ENCODE peak calls at places on chromosomes 5 and 9, in seven cellular contexts. J is SK-N-SH, U is HCT116, H is H1, Z is GM12878, F is K562, E is HepG2. X is an unnamed sample.
A peak's percentile ranks its signal among the peaks of the same experiment; 100 is the strongest.

GRCh38 chr9:92135576-92135975 is 20.4 kb upstream of the SPTLC1 start:
- DNase-seq in J (no peak), U (no peak), H (no peak), Z (no peak), F (no peak), E (no peak), X (no peak)

GRCh38 chr5:163089926-163090325 is 347.5 kb upstream of the CCNG1 start:
- DNase-seq in J (no peak), U (no peak), H (no peak), Z (no peak), F (no peak), E (no peak), X (no peak)

GRCh38 chr5:165370772-165371171 is 1865.4 kb downstream of the MAT2B start:
- DNase-seq in J (no peak), U (no peak), H (no peak), Z (no peak), F (no peak), E (no peak), X (no peak)

GRCh38 chr5:94021246-94021645 is 279.8 kb upstream of the POU5F2 start:
- DNase-seq in J (peak; percentile 4), U (peak; percentile 84), H (no peak), Z (no peak), F (no peak), E (peak; percentile 73), X (peak; percentile 10)

GRCh38 chr5:147796556-147797308 is 14.2 kb upstream of the JAKMIP2 start:
- DNase-seq in J (no peak), U (no peak), H (no peak), Z (no peak), F (no peak), E (no peak), X (no peak)

GRCh38 chr9:92669527-92669889 is 423 bp downstream of the IPPK start:
- DNase-seq in J (peak; percentile 71), U (no peak), H (no peak), Z (no peak), F (peak; percentile 56), E (no peak), X (no peak)

GRCh38 chr9:109755040-109755439 is 25.0 kb upstream of the PALM2AKAP2 start:
- DNase-seq in J (no peak), U (no peak), H (no peak), Z (no peak), F (no peak), E (no peak), X (peak; percentile 68)

GRCh38 chr5:180596115-180596667 is 4.9 kb upstream of the SCGB3A1 start:
- DNase-seq in J (peak; percentile 14), U (no peak), H (no peak), Z (no peak), F (no peak), E (no peak), X (peak; percentile 92)

DNA sequence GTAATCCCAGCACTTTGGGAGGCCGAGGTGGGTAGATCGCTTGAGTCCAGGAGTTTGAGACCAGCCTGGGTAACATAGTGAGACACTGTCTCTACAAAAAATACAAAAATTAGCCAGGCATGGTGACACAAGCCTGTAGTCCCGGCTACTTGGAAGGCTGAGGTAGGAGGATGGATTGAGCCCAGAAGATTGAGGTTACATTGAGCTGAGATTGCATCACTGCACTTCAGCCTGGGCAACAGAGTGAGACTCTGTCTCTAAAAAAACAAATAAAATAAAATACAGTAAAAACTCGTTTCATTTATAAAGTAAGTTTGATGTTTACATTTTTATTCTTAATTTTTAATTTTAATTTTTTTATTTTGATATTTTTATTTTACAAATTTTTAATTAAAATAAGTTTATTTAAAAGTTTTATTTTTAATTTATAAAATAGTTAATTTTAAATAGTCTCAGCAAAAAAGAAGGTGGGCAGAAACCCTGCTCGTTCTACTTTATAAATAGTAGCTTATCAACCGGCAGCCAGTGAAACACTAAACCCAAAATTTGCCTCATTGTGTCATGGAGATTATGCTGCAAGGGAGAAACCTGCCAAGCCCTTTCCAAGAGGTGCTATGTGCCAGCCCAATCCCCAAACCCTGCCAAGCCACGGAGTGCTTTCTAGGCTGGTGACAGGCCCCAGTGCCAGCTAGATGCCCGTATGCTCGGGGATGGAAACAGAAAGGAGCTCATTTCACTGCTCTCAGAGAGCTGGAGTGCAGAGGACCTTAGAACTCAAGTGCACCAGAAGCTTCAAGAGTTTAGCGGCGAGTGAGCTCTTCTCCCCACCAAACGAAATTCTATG is 38.9 kb downstream of the SERINC5 start:
- DNase-seq in J (no peak), U (no peak), H (no peak), Z (no peak), F (no peak), E (no peak), X (no peak)
- TF ChIP-seq JUND in J (no peak), U (no peak), H (no peak), Z (no peak), F (no peak), E (no peak), X (no peak)

GRCh38 chr9:38373679-38374078 is 18.8 kb upstream of the ALDH1B1 start:
- DNase-seq in J (no peak), U (no peak), H (no peak), Z (no peak), F (no peak), E (no peak), X (no peak)

GRCh38 chr9:38368731-38369130 is 23.8 kb upstream of the ALDH1B1 start:
- DNase-seq in J (no peak), U (no peak), H (no peak), Z (no peak), F (no peak), E (no peak), X (no peak)

GRCh38 chr9:38370231-38370630 is 22.3 kb upstream of the ALDH1B1 start:
- DNase-seq in J (no peak), U (no peak), H (no peak), Z (no peak), F (no peak), E (no peak), X (no peak)

GRCh38 chr9:38372685-38373619 is 19.6 kb upstream of the ALDH1B1 start:
- DNase-seq in J (peak; percentile 86), U (no peak), H (no peak), Z (no peak), F (no peak), E (no peak), X (no peak)

DNA sequence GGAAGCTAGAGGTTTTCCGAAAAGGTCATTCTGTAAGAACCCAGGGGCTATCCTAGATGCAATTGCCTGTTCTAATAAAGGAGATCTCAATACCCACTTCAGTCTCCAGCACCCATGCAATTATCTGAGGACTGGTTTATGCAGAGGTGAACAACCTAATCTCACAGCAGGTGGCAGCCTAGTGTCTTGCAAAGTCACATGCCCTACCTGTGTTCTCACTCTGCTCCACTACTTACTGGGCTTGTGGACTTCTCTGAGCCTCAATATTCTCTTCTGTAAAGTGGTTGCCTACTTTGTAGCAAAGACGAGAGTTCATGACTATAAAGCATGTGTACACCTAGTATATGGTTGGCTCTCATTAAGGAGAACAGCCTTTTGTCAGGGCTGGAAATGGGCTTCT is 21.0 kb upstream of the ALDH1B1 start:
- DNase-seq in J (no peak), U (peak; percentile 41), H (no peak), Z (peak; percentile 23), F (peak; percentile 52), E (peak; percentile 76), X (peak; percentile 74)
- TF ChIP-seq JUND in J (no peak), U (no peak), H (no peak), Z (no peak), F (no peak), E (no peak), X (no peak)

GRCh38 chr9:77013186-77013931 is 6.1 kb upstream of the FOXB2 start:
- DNase-seq in J (peak; percentile 12), U (no peak), H (no peak), Z (no peak), F (no peak), E (no peak), X (no peak)

GRCh38 chr9:77014597-77015263 is 4.7 kb upstream of the FOXB2 start:
- DNase-seq in J (no peak), U (no peak), H (no peak), Z (no peak), F (no peak), E (no peak), X (no peak)

GRCh38 chr9:77010527-77010926 is 8.9 kb upstream of the FOXB2 start:
- DNase-seq in J (no peak), U (no peak), H (no peak), Z (no peak), F (no peak), E (no peak), X (no peak)

GRCh38 chr9:77013932-77014596 is 5.4 kb upstream of the FOXB2 start:
- DNase-seq in J (peak; percentile 28), U (no peak), H (no peak), Z (no peak), F (no peak), E (no peak), X (no peak)

DNA sequence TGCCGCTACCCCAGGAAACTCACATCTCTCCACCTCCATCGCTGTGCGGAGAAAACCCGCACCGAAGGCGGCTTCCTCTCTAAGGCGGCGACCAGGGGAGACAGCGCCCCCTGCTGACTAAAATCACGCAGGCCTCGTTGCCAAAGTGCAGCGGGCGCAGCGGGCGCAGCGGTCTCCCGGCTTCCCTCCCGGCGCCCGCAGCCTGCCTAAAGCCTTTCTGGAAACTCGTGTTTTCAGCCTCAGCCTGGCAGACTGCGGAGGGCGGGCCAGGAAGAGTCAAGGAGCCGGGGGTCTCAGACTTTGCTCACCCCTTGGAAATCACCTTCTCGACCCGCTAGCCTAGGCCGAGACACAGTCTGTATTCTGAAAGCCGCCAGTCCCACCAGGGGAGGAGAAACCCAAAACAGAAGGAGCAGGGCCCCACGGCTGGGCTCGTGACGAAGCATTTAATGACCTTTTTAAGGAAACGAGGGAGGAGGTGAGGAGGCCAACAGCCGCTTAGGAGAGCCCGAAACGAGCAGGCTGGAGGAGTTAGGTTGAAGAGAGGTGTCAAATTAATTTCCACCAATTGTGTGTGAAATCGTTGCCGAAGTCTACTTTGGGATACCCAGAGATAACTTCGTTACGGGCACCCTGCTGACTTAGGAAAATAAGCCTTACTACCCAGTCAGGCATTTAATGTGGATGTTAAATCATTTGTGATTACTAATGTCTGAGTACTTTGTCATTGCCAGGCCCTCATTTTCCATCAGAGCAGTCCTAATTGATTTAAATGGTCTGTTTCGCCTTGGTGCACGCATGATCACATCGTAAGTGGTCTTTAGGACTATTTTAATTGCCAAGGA is 7.3 kb upstream of the FOXB2 start:
- DNase-seq in J (peak; percentile 77), U (peak; percentile 38), H (no peak), Z (no peak), F (peak; percentile 59), E (peak; percentile 20), X (no peak)
- TF ChIP-seq JUND in J (no peak), U (no peak), H (no peak), Z (no peak), F (no peak), E (no peak), X (no peak)

GRCh38 chr9:105360344-105360743 is 87.5 kb upstream of the FSD1L start:
- DNase-seq in J (no peak), U (no peak), H (no peak), Z (no peak), F (no peak), E (no peak), X (peak; percentile 27)

GRCh38 chr9:105363842-105364241 is 84.0 kb upstream of the FSD1L start:
- DNase-seq in J (no peak), U (no peak), H (no peak), Z (no peak), F (no peak), E (no peak), X (no peak)

GRCh38 chr9:105361873-105362272 is 86.0 kb upstream of the FSD1L start:
- DNase-seq in J (no peak), U (no peak), H (no peak), Z (no peak), F (no peak), E (no peak), X (no peak)

GRCh38 chr9:105359899-105360298 is 87.9 kb upstream of the FSD1L start:
- DNase-seq in J (no peak), U (no peak), H (no peak), Z (no peak), F (no peak), E (no peak), X (no peak)

DNA sequence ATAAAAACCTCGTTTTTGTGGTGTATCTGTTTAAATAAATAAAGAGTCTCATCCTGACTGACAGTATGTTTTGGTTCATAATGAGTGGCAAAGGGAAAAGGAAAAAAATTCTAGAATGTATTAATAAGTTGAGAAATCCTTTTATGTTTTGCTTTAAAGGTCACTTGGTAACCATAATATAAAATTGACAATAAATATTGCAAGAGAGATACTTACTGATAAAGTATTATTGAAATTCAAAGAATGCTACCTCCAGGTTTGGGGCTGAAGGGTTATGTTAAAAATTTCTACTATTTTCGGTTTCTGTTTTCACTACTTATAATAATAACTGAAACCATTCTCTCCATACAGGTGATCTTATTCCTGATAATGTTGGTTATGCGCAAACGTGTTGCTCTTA is 85.4 kb upstream of the FSD1L start:
- DNase-seq in J (no peak), U (no peak), H (no peak), Z (no peak), F (no peak), E (no peak), X (no peak)
- TF ChIP-seq JUND in J (no peak), U (no peak), H (no peak), Z (no peak), F (no peak), E (no peak), X (no peak)

X was measured in T47D.